ENCODE peak calls at places on chromosomes 16 and 17, in seven cellular contexts. K is SK-N-SH, V is breast epithelium, P is suprapubic skin, S is esophagus muscularis mucosa, X is stomach, N is GM23338. Q is an unnamed sample.

GRCh38 chr16:69938981-69939820 is 11.9 kb upstream of the CLEC18A start:
- DNase-seq in K (no peak), V (no peak), P (peak), S (no peak), X (no peak), N (peak), Q (no peak)

GRCh38 chr17:40004712-40005111 is 10.5 kb upstream of the CSF3 start:
- DNase-seq in K (no peak), V (no peak), P (no peak), S (no peak), X (no peak), N (no peak), Q (no peak)

GRCh38 chr17:32875904-32876413 is 965 bp downstream of the MYO1D start:
- DNase-seq in K (no peak), V (no peak), P (no peak), S (no peak), X (no peak), N (no peak), Q (no peak)

GRCh38 chr16:53968454-53968853 is 264.5 kb downstream of the FTO start:
- DNase-seq in K (no peak), V (no peak), P (no peak), S (no peak), X (no peak), N (no peak), Q (no peak)

GRCh38 chr16:24270721-24271120 is 14.6 kb downstream of the CACNG3 start:
- DNase-seq in K (no peak), V (no peak), P (no peak), S (peak), X (no peak), N (no peak), Q (no peak)

GRCh38 chr17:67156269-67157199 is 88.5 kb downstream of the HELZ start:
- DNase-seq in K (no peak), V (no peak), P (no peak), S (no peak), X (no peak), N (peak), Q (no peak)

GRCh38 chr17:31495049-31495885 is 103.8 kb downstream of the RAB11FIP4 start:
- DNase-seq in K (peak), V (peak), P (no peak), S (no peak), X (peak), N (no peak), Q (no peak)

GRCh38 chr16:84380405-84380804 is 12.1 kb downstream of the ATP2C2 start:
- DNase-seq in K (no peak), V (no peak), P (no peak), S (no peak), X (no peak), N (no peak), Q (peak)

GRCh38 chr17:7224110-7224509 is 4.4 kb downstream of the ACADVL start:
- DNase-seq in K (no peak), V (no peak), P (no peak), S (no peak), X (no peak), N (no peak), Q (no peak)

GRCh38 chr17:50603340-50603739 is 31.3 kb upstream of the ABCC3 start:
- DNase-seq in K (peak), V (no peak), P (no peak), S (no peak), X (no peak), N (peak), Q (no peak)

GRCh38 chr17:73952498-73953205 is 250.8 kb upstream of the RPL38 start:
- DNase-seq in K (peak), V (no peak), P (no peak), S (no peak), X (peak), N (peak), Q (no peak)

GRCh38 chr16:49500211-49500610 is 126.6 kb downstream of the C16orf78 start:
- DNase-seq in K (no peak), V (no peak), P (peak), S (no peak), X (no peak), N (no peak), Q (no peak)

GRCh38 chr17:39014044-39014794 is 47.0 kb upstream of the FBXO47 start:
- DNase-seq in K (no peak), V (no peak), P (no peak), S (no peak), X (no peak), N (no peak), Q (no peak)

GRCh38 chr16:25729188-25729587 is 37.4 kb downstream of the HS3ST4 start:
- DNase-seq in K (no peak), V (no peak), P (no peak), S (no peak), X (no peak), N (no peak), Q (no peak)

GRCh38 chr16:71863995-71864394 is 18.2 kb downstream of the ATXN1L start:
- DNase-seq in K (no peak), V (no peak), P (no peak), S (no peak), X (no peak), N (no peak), Q (no peak)

GRCh38 chr17:62085511-62086408 is 20.7 kb upstream of the MED13 start:
- DNase-seq in K (no peak), V (no peak), P (no peak), S (no peak), X (no peak), N (no peak), Q (no peak)

GRCh38 chr17:64240741-64241347 is 22.2 kb downstream of the TEX2 start:
- DNase-seq in K (peak), V (no peak), P (no peak), S (no peak), X (no peak), N (no peak), Q (no peak)
- TF ChIP-seq POLR2AphosphoS5 in K (peak), V (no peak), P (no peak), S (peak), X (peak), N (no peak), Q (no peak)

GRCh38 chr17:77778636-77779524 is 179.6 kb upstream of the TNRC6C start:
- DNase-seq in K (peak), V (peak), P (no peak), S (no peak), X (peak), N (no peak), Q (no peak)
- TF ChIP-seq POLR2AphosphoS5 in K (no peak), V (no peak), P (no peak), S (peak), X (no peak), N (no peak), Q (no peak)

DNA sequence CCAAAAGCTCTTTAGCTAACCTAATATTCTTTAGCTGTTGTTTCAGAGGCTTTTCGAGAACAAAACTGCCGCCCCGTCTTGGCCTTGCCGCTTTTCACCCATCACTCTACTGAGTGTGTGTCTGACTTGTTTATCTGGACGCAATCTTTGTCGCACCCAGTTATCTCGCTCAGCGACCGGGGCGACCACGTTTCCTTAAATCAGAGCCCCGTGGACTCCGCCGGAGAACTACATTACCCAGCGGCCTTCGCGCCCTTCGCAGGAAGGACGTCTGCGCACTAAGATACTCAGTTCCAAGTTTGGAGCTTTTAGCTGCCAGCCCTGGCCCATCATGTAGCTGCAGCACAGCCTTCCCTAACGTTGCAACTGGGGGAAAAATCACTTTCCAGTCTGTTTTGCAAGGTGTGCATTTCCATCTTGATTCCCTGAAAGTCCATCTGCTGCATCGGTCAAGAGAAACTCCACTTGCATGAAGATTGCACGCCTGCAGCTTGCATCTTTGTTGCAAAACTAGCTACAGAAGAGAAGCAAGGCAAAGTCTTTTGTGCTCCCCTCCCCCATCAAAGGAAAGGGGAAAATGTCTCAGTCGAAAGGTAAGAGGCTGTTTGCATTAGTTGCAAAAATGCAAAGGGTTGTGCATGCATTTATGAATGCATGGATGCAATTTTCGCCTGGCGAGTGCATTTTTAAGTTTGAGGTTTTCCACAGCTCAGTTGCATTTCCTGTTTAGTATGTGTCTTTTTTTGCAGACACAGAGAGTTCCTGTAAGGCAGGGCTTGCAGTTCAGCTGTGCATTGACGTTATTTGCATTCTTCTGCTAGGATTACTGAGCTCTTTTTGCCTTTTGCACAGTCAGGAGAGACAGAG is at the start of gene MAP2K6:
- DNase-seq in K (peak), V (peak), P (peak), S (peak), X (peak), N (peak), Q (peak)
- TF ChIP-seq POLR2AphosphoS5 in K (peak), V (peak), P (no peak), S (peak), X (peak), N (peak), Q (no peak)

DNA sequence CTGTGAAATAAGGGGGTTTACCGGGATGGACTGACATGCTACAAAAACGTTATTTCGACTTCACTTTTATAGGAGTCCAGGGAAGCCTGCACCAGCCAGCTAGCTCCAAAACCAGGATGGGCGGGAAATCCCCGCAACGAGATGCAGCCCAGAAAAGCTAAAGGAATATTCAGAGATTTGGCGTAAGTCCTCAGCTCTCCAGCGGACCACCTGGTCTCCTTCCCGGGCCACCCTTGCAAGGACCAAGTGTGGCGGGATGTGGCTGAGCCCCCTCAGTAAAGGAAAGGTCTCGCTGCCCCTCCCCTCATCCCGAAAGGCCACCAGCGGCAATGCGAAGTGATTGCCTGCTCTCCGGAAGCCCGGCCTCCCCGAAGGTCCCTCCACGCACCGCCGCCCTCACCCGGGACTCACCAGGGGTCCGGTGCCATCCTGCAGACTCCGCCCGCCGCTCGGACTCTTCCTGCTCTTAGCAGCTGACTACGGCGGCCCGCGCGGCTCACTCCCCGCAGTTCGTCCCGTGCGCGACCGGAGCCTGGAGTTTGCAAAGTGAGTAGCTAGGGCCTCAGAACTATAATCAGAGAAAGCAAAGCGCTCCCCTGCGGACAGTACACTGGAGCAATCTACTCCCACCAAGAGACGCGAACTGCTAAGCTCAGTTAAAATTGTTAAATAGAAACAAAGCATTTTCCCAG is at the start of gene STX8:
- DNase-seq in K (peak), V (peak), P (peak), S (peak), X (peak), N (peak), Q (peak)
- TF ChIP-seq POLR2AphosphoS5 in K (peak), V (peak), P (no peak), S (peak), X (peak), N (peak), Q (peak)

Q was measured in GM12878.